ENCODE peak calls at places on chromosomes 6 and 20, in six cellular contexts. One of them, this sample, is unnamed.

GRCh38 chr20:61263084-61263695 is 11.1 kb downstream of the CDH4 start:
- DNase-seq in retinal pigment epithelial cell: no peak
- DNase-seq in upper lobe of right lung: no peak
- DNase-seq in CD8-positive, alpha-beta T cell: no peak
- DNase-seq in PC-3: peak
- DNase-seq in epithelial cell of esophagus: peak
- DNase-seq in this sample: no peak

GRCh38 chr6:148242180-148242579 is 100.5 kb upstream of the SASH1 start:
- DNase-seq in retinal pigment epithelial cell: no peak
- DNase-seq in upper lobe of right lung: no peak
- DNase-seq in epithelial cell of esophagus: no peak
- DNase-seq in PC-3: no peak
- DNase-seq in CD8-positive, alpha-beta T cell: no peak
- DNase-seq in this sample: no peak

GRCh38 chr6:139990865-139991264 is 616.4 kb upstream of the CITED2 start:
- DNase-seq in PC-3: no peak
- DNase-seq in retinal pigment epithelial cell: peak
- DNase-seq in upper lobe of right lung: no peak
- DNase-seq in CD8-positive, alpha-beta T cell: no peak
- DNase-seq in epithelial cell of esophagus: no peak
- DNase-seq in this sample: no peak

GRCh38 chr20:25296094-25297093 is 48.5 kb downstream of the PYGB start:
- DNase-seq in CD8-positive, alpha-beta T cell: no peak
- DNase-seq in upper lobe of right lung: no peak
- DNase-seq in PC-3: peak
- DNase-seq in retinal pigment epithelial cell: no peak
- DNase-seq in epithelial cell of esophagus: peak
- DNase-seq in this sample: no peak

GRCh38 chr6:108952776-108953486 is 104.7 kb downstream of the ARMC2 start:
- DNase-seq in PC-3: no peak
- DNase-seq in epithelial cell of esophagus: no peak
- DNase-seq in CD8-positive, alpha-beta T cell: no peak
- DNase-seq in upper lobe of right lung: no peak
- DNase-seq in retinal pigment epithelial cell: no peak
- DNase-seq in this sample: no peak

GRCh38 chr20:48329216-48329615 is 498.6 kb downstream of the PREX1 start:
- DNase-seq in CD8-positive, alpha-beta T cell: no peak
- DNase-seq in epithelial cell of esophagus: no peak
- DNase-seq in retinal pigment epithelial cell: no peak
- DNase-seq in PC-3: no peak
- DNase-seq in upper lobe of right lung: no peak
- DNase-seq in this sample: no peak

GRCh38 chr6:38564301-38564700 is 75.4 kb downstream of the BTBD9 start:
- DNase-seq in PC-3: no peak
- DNase-seq in upper lobe of right lung: no peak
- DNase-seq in retinal pigment epithelial cell: no peak
- DNase-seq in CD8-positive, alpha-beta T cell: no peak
- DNase-seq in epithelial cell of esophagus: no peak
- DNase-seq in this sample: no peak

GRCh38 chr20:46013826-46014516 is 5.3 kb downstream of the MMP9 start:
- DNase-seq in retinal pigment epithelial cell: no peak
- DNase-seq in upper lobe of right lung: peak
- DNase-seq in PC-3: peak
- DNase-seq in CD8-positive, alpha-beta T cell: peak
- DNase-seq in epithelial cell of esophagus: peak
- DNase-seq in this sample: no peak

GRCh38 chr20:54131675-54132611 is 41.8 kb downstream of the CYP24A1 start:
- DNase-seq in CD8-positive, alpha-beta T cell: no peak
- DNase-seq in epithelial cell of esophagus: no peak
- DNase-seq in retinal pigment epithelial cell: no peak
- DNase-seq in upper lobe of right lung: no peak
- DNase-seq in PC-3: no peak
- DNase-seq in this sample: no peak

GRCh38 chr6:506508-506907 is 115.0 kb downstream of the IRF4 start:
- DNase-seq in upper lobe of right lung: no peak
- DNase-seq in retinal pigment epithelial cell: no peak
- DNase-seq in PC-3: no peak
- DNase-seq in CD8-positive, alpha-beta T cell: no peak
- DNase-seq in epithelial cell of esophagus: no peak
- DNase-seq in this sample: no peak

GRCh38 chr6:125533710-125534397 is 215.6 kb upstream of the HEY2 start:
- DNase-seq in CD8-positive, alpha-beta T cell: no peak
- DNase-seq in retinal pigment epithelial cell: no peak
- DNase-seq in epithelial cell of esophagus: peak
- DNase-seq in PC-3: no peak
- DNase-seq in upper lobe of right lung: no peak
- DNase-seq in this sample: no peak

GRCh38 chr6:5516036-5516435 is 254.7 kb downstream of the FARS2 start:
- DNase-seq in epithelial cell of esophagus: no peak
- DNase-seq in retinal pigment epithelial cell: no peak
- DNase-seq in upper lobe of right lung: no peak
- DNase-seq in CD8-positive, alpha-beta T cell: no peak
- DNase-seq in PC-3: no peak
- DNase-seq in this sample: no peak

GRCh38 chr20:13212750-13213149 is 8.3 kb upstream of the ISM1 start:
- DNase-seq in CD8-positive, alpha-beta T cell: no peak
- DNase-seq in upper lobe of right lung: no peak
- DNase-seq in retinal pigment epithelial cell: no peak
- DNase-seq in PC-3: no peak
- DNase-seq in epithelial cell of esophagus: peak
- DNase-seq in this sample: peak

GRCh38 chr6:143549630-143550268 is 38.2 kb upstream of the FUCA2 start:
- DNase-seq in epithelial cell of esophagus: peak
- DNase-seq in CD8-positive, alpha-beta T cell: no peak
- DNase-seq in PC-3: no peak
- DNase-seq in upper lobe of right lung: no peak
- DNase-seq in retinal pigment epithelial cell: peak
- DNase-seq in this sample: peak

GRCh38 chr20:37329481-37330165 is 16.3 kb upstream of the SRC start:
- DNase-seq in PC-3: no peak
- DNase-seq in epithelial cell of esophagus: no peak
- DNase-seq in upper lobe of right lung: no peak
- DNase-seq in retinal pigment epithelial cell: no peak
- DNase-seq in CD8-positive, alpha-beta T cell: no peak
- DNase-seq in this sample: no peak

GRCh38 chr6:131063028-131063763 is at the start of gene EPB41L2:
- DNase-seq in PC-3: peak
- DNase-seq in upper lobe of right lung: peak
- DNase-seq in epithelial cell of esophagus: peak
- DNase-seq in retinal pigment epithelial cell: peak
- DNase-seq in CD8-positive, alpha-beta T cell: peak
- DNase-seq in this sample: peak

GRCh38 chr20:1509237-1509636 is 18.0 kb upstream of the SIRPB2 start:
- DNase-seq in PC-3: peak
- DNase-seq in epithelial cell of esophagus: peak
- DNase-seq in upper lobe of right lung: no peak
- DNase-seq in retinal pigment epithelial cell: no peak
- DNase-seq in CD8-positive, alpha-beta T cell: no peak
- DNase-seq in this sample: no peak

GRCh38 chr20:63347950-63348827 is 13.0 kb downstream of the CHRNA4 start:
- DNase-seq in PC-3: no peak
- DNase-seq in retinal pigment epithelial cell: no peak
- DNase-seq in epithelial cell of esophagus: no peak
- DNase-seq in upper lobe of right lung: no peak
- DNase-seq in CD8-positive, alpha-beta T cell: no peak
- DNase-seq in this sample: no peak

GRCh38 chr6:36682328-36683144 is 4.0 kb downstream of the CDKN1A start:
- DNase-seq in upper lobe of right lung: peak
- DNase-seq in retinal pigment epithelial cell: no peak
- DNase-seq in CD8-positive, alpha-beta T cell: no peak
- DNase-seq in PC-3: peak
- DNase-seq in epithelial cell of esophagus: peak
- DNase-seq in this sample: peak

GRCh38 chr20:1860446-1860845 is 34.8 kb upstream of the SIRPA start:
- DNase-seq in retinal pigment epithelial cell: no peak
- DNase-seq in epithelial cell of esophagus: peak
- DNase-seq in PC-3: peak
- DNase-seq in upper lobe of right lung: no peak
- DNase-seq in CD8-positive, alpha-beta T cell: no peak
- DNase-seq in this sample: peak

GRCh38 chr6:75098709-75099108 is 107.1 kb downstream of the COL12A1 start:
- DNase-seq in CD8-positive, alpha-beta T cell: no peak
- DNase-seq in epithelial cell of esophagus: peak
- DNase-seq in PC-3: peak
- DNase-seq in upper lobe of right lung: no peak
- DNase-seq in retinal pigment epithelial cell: peak
- DNase-seq in this sample: peak

GRCh38 chr6:135179920-135180457 is 1.1 kb upstream of the MYB start:
- DNase-seq in PC-3: no peak
- DNase-seq in upper lobe of right lung: no peak
- DNase-seq in CD8-positive, alpha-beta T cell: no peak
- DNase-seq in retinal pigment epithelial cell: no peak
- DNase-seq in epithelial cell of esophagus: no peak
- DNase-seq in this sample: no peak

DNA sequence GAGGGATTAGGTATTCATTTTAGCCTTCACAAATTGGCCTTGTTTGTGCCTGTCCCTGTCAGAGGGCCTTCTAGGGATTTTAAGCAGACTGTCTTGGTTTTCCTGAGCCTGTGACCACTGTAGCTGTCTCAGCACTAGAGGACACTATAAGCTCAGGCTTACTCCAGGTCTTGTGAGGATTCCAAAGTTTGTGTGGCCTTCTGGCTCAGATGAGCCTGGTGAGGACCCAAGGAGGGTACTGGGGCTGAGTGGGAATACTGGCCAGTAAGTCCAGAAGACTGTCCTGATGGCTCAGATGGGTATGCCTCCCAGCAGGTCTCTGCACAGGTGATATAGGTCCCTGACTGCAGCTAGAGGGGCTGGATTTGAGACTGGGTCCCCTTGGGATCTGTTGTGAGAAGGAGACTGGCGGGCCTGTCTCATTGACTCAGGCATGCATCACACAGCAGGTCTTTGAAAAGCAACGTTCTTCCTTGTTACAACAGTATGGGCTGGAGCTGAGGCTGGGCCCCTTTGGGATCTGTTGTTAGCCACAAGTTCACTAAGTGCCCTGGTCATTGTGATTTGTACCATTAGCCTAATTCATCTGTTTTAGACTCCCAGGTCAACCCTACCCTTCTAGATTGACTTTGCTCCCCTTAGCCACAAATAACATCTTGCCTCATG is 26.3 kb upstream of the TFB1M start:
- DNase-seq in PC-3: peak
- DNase-seq in retinal pigment epithelial cell: no peak
- DNase-seq in epithelial cell of esophagus: peak
- DNase-seq in CD8-positive, alpha-beta T cell: no peak
- DNase-seq in upper lobe of right lung: no peak
- DNase-seq in this sample: no peak
- TF ChIP-seq CTCF in PC-3: peak
- TF ChIP-seq CTCF in retinal pigment epithelial cell: peak
- TF ChIP-seq CTCF in epithelial cell of esophagus: peak
- TF ChIP-seq CTCF in CD8-positive, alpha-beta T cell: no peak
- TF ChIP-seq CTCF in upper lobe of right lung: no peak
- TF ChIP-seq CTCF in this sample: peak

GRCh38 chr20:9615766-9616454 is 101.5 kb downstream of the LAMP5 start:
- DNase-seq in PC-3: no peak
- DNase-seq in retinal pigment epithelial cell: no peak
- DNase-seq in epithelial cell of esophagus: no peak
- DNase-seq in upper lobe of right lung: no peak
- DNase-seq in CD8-positive, alpha-beta T cell: no peak
- DNase-seq in this sample: no peak

GRCh38 chr20:9615118-9615517 is 100.7 kb downstream of the LAMP5 start:
- DNase-seq in CD8-positive, alpha-beta T cell: no peak
- DNase-seq in PC-3: no peak
- DNase-seq in epithelial cell of esophagus: no peak
- DNase-seq in retinal pigment epithelial cell: no peak
- DNase-seq in upper lobe of right lung: no peak
- DNase-seq in this sample: no peak

GRCh38 chr20:9617062-9617461 is 102.7 kb downstream of the LAMP5 start:
- DNase-seq in epithelial cell of esophagus: peak
- DNase-seq in retinal pigment epithelial cell: no peak
- DNase-seq in CD8-positive, alpha-beta T cell: peak
- DNase-seq in PC-3: peak
- DNase-seq in upper lobe of right lung: no peak
- DNase-seq in this sample: no peak

GRCh38 chr20:9616455-9616805 is 102.0 kb downstream of the LAMP5 start:
- DNase-seq in upper lobe of right lung: no peak
- DNase-seq in epithelial cell of esophagus: no peak
- DNase-seq in retinal pigment epithelial cell: no peak
- DNase-seq in CD8-positive, alpha-beta T cell: no peak
- DNase-seq in PC-3: no peak
- DNase-seq in this sample: no peak

GRCh38 chr20:9617940-9618339 is 103.5 kb downstream of the LAMP5 start:
- DNase-seq in upper lobe of right lung: no peak
- DNase-seq in epithelial cell of esophagus: peak
- DNase-seq in PC-3: peak
- DNase-seq in retinal pigment epithelial cell: no peak
- DNase-seq in CD8-positive, alpha-beta T cell: no peak
- DNase-seq in this sample: peak
- TF ChIP-seq CTCF in upper lobe of right lung: peak
- TF ChIP-seq CTCF in epithelial cell of esophagus: peak
- TF ChIP-seq CTCF in PC-3: peak
- TF ChIP-seq CTCF in retinal pigment epithelial cell: peak
- TF ChIP-seq CTCF in CD8-positive, alpha-beta T cell: no peak
- TF ChIP-seq CTCF in this sample: peak

DNA sequence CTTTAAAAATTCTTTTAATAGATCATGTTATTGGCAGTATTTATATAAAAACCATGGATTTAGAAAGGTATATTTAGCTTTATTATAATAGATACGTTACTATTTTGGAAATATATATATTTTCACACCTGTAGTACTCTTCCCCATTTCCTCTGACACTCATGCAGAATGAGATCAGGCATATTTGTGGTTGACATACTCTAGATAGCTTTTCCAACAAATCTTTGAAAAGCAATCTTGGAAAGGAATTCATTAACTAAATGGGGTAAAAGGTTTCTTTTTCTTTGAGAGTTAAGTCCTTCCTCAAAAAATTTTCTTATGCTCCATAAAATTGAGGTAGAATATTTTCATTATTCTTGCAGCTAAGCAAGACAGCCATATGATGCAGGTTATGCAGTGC is 14.5 kb downstream of the ASF1A start:
- DNase-seq in upper lobe of right lung: no peak
- DNase-seq in epithelial cell of esophagus: no peak
- DNase-seq in PC-3: no peak
- DNase-seq in retinal pigment epithelial cell: no peak
- DNase-seq in CD8-positive, alpha-beta T cell: no peak
- DNase-seq in this sample: no peak
- TF ChIP-seq CTCF in upper lobe of right lung: no peak
- TF ChIP-seq CTCF in epithelial cell of esophagus: no peak
- TF ChIP-seq CTCF in PC-3: no peak
- TF ChIP-seq CTCF in retinal pigment epithelial cell: no peak
- TF ChIP-seq CTCF in CD8-positive, alpha-beta T cell: no peak
- TF ChIP-seq CTCF in this sample: no peak

GRCh38 chr6:157840776-157841175 is 17.7 kb downstream of the SNX9 start:
- DNase-seq in CD8-positive, alpha-beta T cell: no peak
- DNase-seq in PC-3: peak
- DNase-seq in upper lobe of right lung: no peak
- DNase-seq in retinal pigment epithelial cell: no peak
- DNase-seq in epithelial cell of esophagus: peak
- DNase-seq in this sample: no peak

GRCh38 chr6:157841211-157841840 is 18.3 kb downstream of the SNX9 start:
- DNase-seq in epithelial cell of esophagus: peak
- DNase-seq in retinal pigment epithelial cell: no peak
- DNase-seq in CD8-positive, alpha-beta T cell: no peak
- DNase-seq in upper lobe of right lung: no peak
- DNase-seq in PC-3: peak
- DNase-seq in this sample: peak

GRCh38 chr6:157839606-157840005 is 16.6 kb downstream of the SNX9 start:
- DNase-seq in retinal pigment epithelial cell: no peak
- DNase-seq in CD8-positive, alpha-beta T cell: no peak
- DNase-seq in upper lobe of right lung: no peak
- DNase-seq in epithelial cell of esophagus: no peak
- DNase-seq in PC-3: no peak
- DNase-seq in this sample: no peak

GRCh38 chr6:157840261-157840660 is 17.2 kb downstream of the SNX9 start:
- DNase-seq in CD8-positive, alpha-beta T cell: no peak
- DNase-seq in epithelial cell of esophagus: no peak
- DNase-seq in PC-3: no peak
- DNase-seq in retinal pigment epithelial cell: no peak
- DNase-seq in upper lobe of right lung: no peak
- DNase-seq in this sample: no peak

GRCh38 chr6:157842213-157842612 is 19.2 kb downstream of the SNX9 start:
- DNase-seq in retinal pigment epithelial cell: no peak
- DNase-seq in upper lobe of right lung: no peak
- DNase-seq in CD8-positive, alpha-beta T cell: no peak
- DNase-seq in PC-3: no peak
- DNase-seq in epithelial cell of esophagus: no peak
- DNase-seq in this sample: no peak
- TF ChIP-seq CTCF in retinal pigment epithelial cell: no peak
- TF ChIP-seq CTCF in upper lobe of right lung: no peak
- TF ChIP-seq CTCF in CD8-positive, alpha-beta T cell: no peak
- TF ChIP-seq CTCF in PC-3: no peak
- TF ChIP-seq CTCF in epithelial cell of esophagus: no peak
- TF ChIP-seq CTCF in this sample: no peak